ENCODE peak calls at places on chromosomes 11 and 22, in six cellular contexts. O is memory B cell, U is Right ventricle myocardium superior, D is GM12891, C is kidney tubule cell, A is GM04504. Q is an unnamed sample.
A peak's percentile ranks its signal among the peaks of the same experiment; 100 is the strongest.

GRCh38 chr11:129855086-129855485 is 39.4 kb downstream of the TMEM45B start:
- DNase-seq in C (no peak), O (no peak), A (no peak), D (no peak), U (no peak), Q (no peak)

GRCh38 chr22:19641254-19641982 is 72.9 kb upstream of the SEPTIN5 start:
- DNase-seq in O (no peak), C (peak; percentile 45), A (no peak), U (no peak), D (no peak), Q (no peak)

GRCh38 chr11:110801328-110801727 is 89.1 kb upstream of the ARHGAP20 start:
- DNase-seq in C (no peak), D (no peak), O (no peak), U (no peak), A (no peak), Q (no peak)

GRCh38 chr11:120564573-120565301 is 53.2 kb downstream of the GRIK4 start:
- DNase-seq in O (peak; percentile 46), D (peak; percentile 81), U (peak; percentile 63), A (no peak), C (peak; percentile 74), Q (peak; percentile 89)

GRCh38 chr11:122405788-122406341 is 249.7 kb upstream of the UBASH3B start:
- DNase-seq in A (no peak), U (no peak), C (no peak), D (no peak), O (no peak), Q (no peak)

GRCh38 chr11:123145220-123145619 is 49.8 kb downstream of the CLMP start:
- DNase-seq in A (peak; percentile 79), C (peak; percentile 90), O (no peak), D (no peak), U (no peak), Q (no peak)

GRCh38 chr11:79809487-79809886 is 368.7 kb upstream of the TENM4 start:
- DNase-seq in O (no peak), C (no peak), D (no peak), U (no peak), A (no peak), Q (no peak)

GRCh38 chr11:72617080-72617744 is 57.0 kb downstream of the PDE2A start:
- DNase-seq in U (peak; percentile 58), C (no peak), O (no peak), D (no peak), A (no peak), Q (no peak)

GRCh38 chr22:35376728-35377472 is 4.0 kb upstream of the HMOX1 start:
- DNase-seq in D (peak; percentile 63), A (peak; percentile 99), O (peak; percentile 55), C (peak; percentile 99), U (peak; percentile 93), Q (peak; percentile 81)

GRCh38 chr22:18021431-18021830 is 2.9 kb downstream of the MICAL3 start:
- DNase-seq in A (no peak), C (no peak), U (no peak), D (no peak), O (no peak), Q (no peak)

GRCh38 chr11:129694966-129695365 is 120.7 kb upstream of the TMEM45B start:
- DNase-seq in C (peak; percentile 75), O (no peak), U (no peak), A (no peak), D (no peak), Q (no peak)

GRCh38 chr11:74025467-74026166 is 16.7 kb upstream of the UCP3 start:
- DNase-seq in D (no peak), C (peak; percentile 82), O (no peak), U (no peak), A (peak; percentile 48), Q (no peak)

GRCh38 chr11:66426314-66426713 is 5.5 kb downstream of the NPAS4 start:
- DNase-seq in A (no peak), U (no peak), C (no peak), D (no peak), O (no peak), Q (no peak)

GRCh38 chr22:17769013-17769715 is 5.1 kb downstream of the BID start:
- DNase-seq in U (no peak), C (no peak), O (no peak), A (no peak), D (no peak), Q (no peak)

GRCh38 chr11:108895579-108896480 is 231.0 kb downstream of the DDX10 start:
- DNase-seq in D (no peak), O (peak; percentile 0), A (no peak), C (peak; percentile 54), U (no peak), Q (no peak)

GRCh38 chr11:110759972-110760381 is 47.7 kb upstream of the ARHGAP20 start:
- DNase-seq in U (no peak), O (no peak), C (peak; percentile 9), A (no peak), D (no peak), Q (no peak)

GRCh38 chr11:1129666-1130160 is 28.0 kb upstream of the MUC5AC start:
- DNase-seq in U (no peak), D (peak; percentile 13), C (no peak), O (no peak), A (no peak), Q (no peak)

GRCh38 chr11:23124996-23125395 is 264.7 kb upstream of the CCDC179 start:
- DNase-seq in A (no peak), D (no peak), O (no peak), U (no peak), C (no peak), Q (no peak)

GRCh38 chr11:122202951-122203456 is 87.0 kb upstream of the BLID start:
- DNase-seq in U (peak; percentile 80), D (peak; percentile 43), C (peak; percentile 68), O (peak; percentile 20), A (no peak), Q (peak; percentile 74)

GRCh38 chr22:50576070-50576469 is 2.2 kb downstream of the CPT1B start:
- DNase-seq in D (no peak), A (no peak), O (no peak), C (peak; percentile 81), U (peak; percentile 37), Q (no peak)

GRCh38 chr11:67045314-67045713 is 11.3 kb upstream of the RHOD start:
- DNase-seq in C (peak; percentile 66), U (no peak), D (no peak), O (no peak), A (no peak), Q (peak; percentile 80)

GRCh38 chr11:111852103-111852502 is 19.3 kb downstream of the ALG9 start:
- DNase-seq in D (no peak), U (no peak), C (no peak), O (no peak), A (no peak), Q (no peak)

GRCh38 chr11:1699771-1700170 is 2.8 kb downstream of the KRTAP5-6 start:
- DNase-seq in C (no peak), U (no peak), D (no peak), O (no peak), A (no peak), Q (no peak)

GRCh38 chr11:66958232-66958955 is at the start of gene PC:
- DNase-seq in D (peak; percentile 98), A (peak; percentile 99), O (peak; percentile 87), C (peak; percentile 100), U (peak; percentile 100), Q (peak; percentile 99)

GRCh38 chr11:1631066-1631568 is 1.5 kb downstream of the KRTAP5-5 start:
- DNase-seq in C (no peak), U (no peak), A (no peak), O (no peak), D (no peak), Q (no peak)

GRCh38 chr11:106496677-106497076 is 419.2 kb downstream of the AASDHPPT start:
- DNase-seq in O (no peak), D (no peak), C (no peak), A (no peak), U (no peak), Q (no peak)

GRCh38 chr11:79080506-79080905 is 360.3 kb downstream of the TENM4 start:
- DNase-seq in C (no peak), D (no peak), A (no peak), O (no peak), U (no peak), Q (no peak)

GRCh38 chr11:61513143-61513740 is 4.7 kb downstream of the LRRC10B start:
- DNase-seq in U (no peak), O (no peak), C (no peak), A (no peak), D (no peak), Q (no peak)

GRCh38 chr22:49291169-49291568 is 536.5 kb downstream of the BRD1 start:
- DNase-seq in A (no peak), C (no peak), O (no peak), U (no peak), D (no peak), Q (no peak)

GRCh38 chr22:48053973-48054372 is 1291.5 kb downstream of the TBC1D22A start:
- DNase-seq in A (no peak), O (no peak), D (no peak), U (no peak), C (no peak), Q (no peak)

Q was measured in GM13976.